ENCODE peak calls at places on chromosomes 13 and 19, in five cellular contexts. One of them, this sample, is unnamed.

GRCh38 chr13:38141792-38142191 is 207.9 kb upstream of the UFM1 start:
- DNase-seq in ovary: no peak
- DNase-seq in aorta: no peak
- DNase-seq in thoracic aorta: no peak
- DNase-seq in thyroid gland: no peak
- DNase-seq in this sample: no peak

GRCh38 chr13:30409911-30410704 is 12.2 kb upstream of the UBE2L5 start:
- DNase-seq in ovary: peak
- DNase-seq in aorta: peak
- DNase-seq in thoracic aorta: no peak
- DNase-seq in thyroid gland: no peak
- DNase-seq in this sample: peak

GRCh38 chr19:1007852-1008251 is 7.6 kb downstream of the GRIN3B start:
- DNase-seq in ovary: no peak
- DNase-seq in aorta: no peak
- DNase-seq in thoracic aorta: no peak
- DNase-seq in thyroid gland: no peak
- DNase-seq in this sample: no peak

GRCh38 chr13:62524498-62524897 is 1108.8 kb upstream of the PCDH20 start:
- DNase-seq in ovary: no peak
- DNase-seq in aorta: no peak
- DNase-seq in thoracic aorta: no peak
- DNase-seq in thyroid gland: no peak
- DNase-seq in this sample: no peak

GRCh38 chr13:27182844-27183497 is 11.4 kb upstream of the USP12 start:
- DNase-seq in ovary: no peak
- DNase-seq in aorta: peak
- DNase-seq in thoracic aorta: peak
- DNase-seq in thyroid gland: no peak
- DNase-seq in this sample: peak

GRCh38 chr19:56637976-56638555 is 4.9 kb upstream of the SMIM17 start:
- DNase-seq in ovary: peak
- DNase-seq in aorta: peak
- DNase-seq in thoracic aorta: no peak
- DNase-seq in thyroid gland: peak
- DNase-seq in this sample: peak

GRCh38 chr19:32558607-32559228 is 22.3 kb upstream of the PDCD5 start:
- DNase-seq in ovary: no peak
- DNase-seq in aorta: no peak
- DNase-seq in thoracic aorta: no peak
- DNase-seq in thyroid gland: no peak
- DNase-seq in this sample: no peak

GRCh38 chr19:11931051-11931450 is 6.1 kb downstream of the ZNF700 start:
- DNase-seq in ovary: no peak
- DNase-seq in aorta: no peak
- DNase-seq in thoracic aorta: no peak
- DNase-seq in thyroid gland: no peak
- DNase-seq in this sample: peak

GRCh38 chr19:8370176-8371010 is 6.4 kb downstream of the ANGPTL4 start:
- DNase-seq in ovary: no peak
- DNase-seq in aorta: no peak
- DNase-seq in thoracic aorta: no peak
- DNase-seq in thyroid gland: no peak
- DNase-seq in this sample: no peak

GRCh38 chr13:70388935-70389334 is 280.7 kb upstream of the KLHL1 start:
- DNase-seq in ovary: no peak
- DNase-seq in aorta: no peak
- DNase-seq in thoracic aorta: no peak
- DNase-seq in thyroid gland: no peak
- DNase-seq in this sample: no peak

GRCh38 chr13:100019780-100020356 is 38.3 kb downstream of the ZIC2 start:
- DNase-seq in ovary: no peak
- DNase-seq in aorta: no peak
- DNase-seq in thoracic aorta: no peak
- DNase-seq in thyroid gland: no peak
- DNase-seq in this sample: no peak

GRCh38 chr19:23957660-23958281 is 43.1 kb downstream of the ZNF726 start:
- DNase-seq in ovary: no peak
- DNase-seq in aorta: no peak
- DNase-seq in thoracic aorta: no peak
- DNase-seq in thyroid gland: peak
- DNase-seq in this sample: peak

GRCh38 chr19:42132030-42132628 is at the start of gene POU2F2:
- DNase-seq in ovary: no peak
- DNase-seq in aorta: peak
- DNase-seq in thoracic aorta: no peak
- DNase-seq in thyroid gland: peak
- DNase-seq in this sample: no peak

GRCh38 chr19:3708207-3708931 is at the start of gene TJP3:
- DNase-seq in ovary: no peak
- DNase-seq in aorta: no peak
- DNase-seq in thoracic aorta: no peak
- DNase-seq in thyroid gland: peak
- DNase-seq in this sample: no peak

GRCh38 chr19:44570984-44571684 is 41.7 kb upstream of the CEACAM20 start:
- DNase-seq in ovary: peak
- DNase-seq in aorta: peak
- DNase-seq in thoracic aorta: peak
- DNase-seq in thyroid gland: peak
- DNase-seq in this sample: peak

GRCh38 chr19:41997121-41997850 is 3.3 kb upstream of the ATP1A3 start:
- DNase-seq in ovary: no peak
- DNase-seq in aorta: no peak
- DNase-seq in thoracic aorta: no peak
- DNase-seq in thyroid gland: peak
- DNase-seq in this sample: peak

GRCh38 chr13:73274147-73274546 is 215.3 kb downstream of the KLF5 start:
- DNase-seq in ovary: no peak
- DNase-seq in aorta: no peak
- DNase-seq in thoracic aorta: no peak
- DNase-seq in thyroid gland: no peak
- DNase-seq in this sample: no peak

GRCh38 chr13:111245781-111246384 is 74.6 kb upstream of the TEX29 start:
- DNase-seq in ovary: no peak
- DNase-seq in aorta: no peak
- DNase-seq in thoracic aorta: no peak
- DNase-seq in thyroid gland: no peak
- DNase-seq in this sample: no peak

GRCh38 chr13:52067237-52067636 is 42.7 kb downstream of the UTP14C start:
- DNase-seq in ovary: no peak
- DNase-seq in aorta: no peak
- DNase-seq in thoracic aorta: no peak
- DNase-seq in thyroid gland: no peak
- DNase-seq in this sample: no peak

GRCh38 chr19:45523642-45524256 is 16.5 kb downstream of the VASP start:
- DNase-seq in ovary: peak
- DNase-seq in aorta: peak
- DNase-seq in thoracic aorta: peak
- DNase-seq in thyroid gland: peak
- DNase-seq in this sample: peak

GRCh38 chr19:41535029-41535622 is 40.8 kb upstream of the CEACAM21 start:
- DNase-seq in ovary: no peak
- DNase-seq in aorta: no peak
- DNase-seq in thoracic aorta: no peak
- DNase-seq in thyroid gland: no peak
- DNase-seq in this sample: no peak

GRCh38 chr19:995051-995827 is 5.0 kb upstream of the GRIN3B start:
- DNase-seq in ovary: no peak
- DNase-seq in aorta: no peak
- DNase-seq in thoracic aorta: no peak
- DNase-seq in thyroid gland: peak
- DNase-seq in this sample: no peak

DNA sequence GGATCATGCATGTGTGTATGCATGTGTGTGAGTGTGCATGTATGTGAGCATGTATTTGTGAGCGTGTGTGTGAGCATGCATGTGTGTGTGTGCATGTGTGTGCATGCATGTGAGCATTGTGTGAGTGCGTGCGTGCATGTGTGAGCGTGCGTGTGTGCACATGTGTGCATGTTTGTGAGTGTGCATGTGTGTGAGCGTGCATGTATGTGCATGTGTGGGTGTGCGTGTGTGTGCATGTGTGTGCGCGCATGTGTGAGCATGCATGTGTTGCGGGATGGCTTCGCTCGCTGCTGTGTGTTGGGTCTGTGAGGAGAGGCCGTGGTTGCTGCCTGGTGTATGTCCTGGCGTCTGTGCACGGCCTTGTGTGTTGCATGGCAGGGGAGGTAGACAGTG is 32.4 kb downstream of the PAK4 start:
- DNase-seq in ovary: no peak
- DNase-seq in aorta: no peak
- DNase-seq in thoracic aorta: no peak
- DNase-seq in thyroid gland: no peak
- DNase-seq in this sample: no peak
- H3K4me3 ChIP-seq in ovary: no peak
- H3K4me3 ChIP-seq in aorta: no peak
- H3K4me3 ChIP-seq in thoracic aorta: no peak
- H3K4me3 ChIP-seq in thyroid gland: no peak
- H3K4me3 ChIP-seq in this sample: peak

GRCh38 chr19:19103167-19103566 is 35.1 kb downstream of the TMEM161A start:
- DNase-seq in ovary: no peak
- DNase-seq in aorta: no peak
- DNase-seq in thoracic aorta: no peak
- DNase-seq in thyroid gland: peak
- DNase-seq in this sample: no peak

GRCh38 chr19:19106061-19106551 is 32.2 kb downstream of the TMEM161A start:
- DNase-seq in ovary: no peak
- DNase-seq in aorta: no peak
- DNase-seq in thoracic aorta: no peak
- DNase-seq in thyroid gland: peak
- DNase-seq in this sample: no peak

GRCh38 chr19:19107663-19108062 is 30.6 kb downstream of the TMEM161A start:
- DNase-seq in ovary: no peak
- DNase-seq in aorta: no peak
- DNase-seq in thoracic aorta: no peak
- DNase-seq in thyroid gland: no peak
- DNase-seq in this sample: no peak

GRCh38 chr19:19101540-19101939 is 36.7 kb downstream of the TMEM161A start:
- DNase-seq in ovary: no peak
- DNase-seq in aorta: no peak
- DNase-seq in thoracic aorta: no peak
- DNase-seq in thyroid gland: no peak
- DNase-seq in this sample: no peak

GRCh38 chr19:19105365-19106060 is 32.8 kb downstream of the TMEM161A start:
- DNase-seq in ovary: peak
- DNase-seq in aorta: peak
- DNase-seq in thoracic aorta: no peak
- DNase-seq in thyroid gland: peak
- DNase-seq in this sample: peak
- H3K4me3 ChIP-seq in ovary: peak
- H3K4me3 ChIP-seq in aorta: no peak
- H3K4me3 ChIP-seq in thoracic aorta: peak
- H3K4me3 ChIP-seq in thyroid gland: no peak
- H3K4me3 ChIP-seq in this sample: peak

GRCh38 chr13:48491423-48492122 is 41.3 kb downstream of the RCBTB2 start:
- DNase-seq in ovary: no peak
- DNase-seq in aorta: no peak
- DNase-seq in thoracic aorta: no peak
- DNase-seq in thyroid gland: no peak
- DNase-seq in this sample: no peak
- H3K4me3 ChIP-seq in ovary: no peak
- H3K4me3 ChIP-seq in aorta: no peak
- H3K4me3 ChIP-seq in thoracic aorta: peak
- H3K4me3 ChIP-seq in thyroid gland: no peak
- H3K4me3 ChIP-seq in this sample: no peak

DNA sequence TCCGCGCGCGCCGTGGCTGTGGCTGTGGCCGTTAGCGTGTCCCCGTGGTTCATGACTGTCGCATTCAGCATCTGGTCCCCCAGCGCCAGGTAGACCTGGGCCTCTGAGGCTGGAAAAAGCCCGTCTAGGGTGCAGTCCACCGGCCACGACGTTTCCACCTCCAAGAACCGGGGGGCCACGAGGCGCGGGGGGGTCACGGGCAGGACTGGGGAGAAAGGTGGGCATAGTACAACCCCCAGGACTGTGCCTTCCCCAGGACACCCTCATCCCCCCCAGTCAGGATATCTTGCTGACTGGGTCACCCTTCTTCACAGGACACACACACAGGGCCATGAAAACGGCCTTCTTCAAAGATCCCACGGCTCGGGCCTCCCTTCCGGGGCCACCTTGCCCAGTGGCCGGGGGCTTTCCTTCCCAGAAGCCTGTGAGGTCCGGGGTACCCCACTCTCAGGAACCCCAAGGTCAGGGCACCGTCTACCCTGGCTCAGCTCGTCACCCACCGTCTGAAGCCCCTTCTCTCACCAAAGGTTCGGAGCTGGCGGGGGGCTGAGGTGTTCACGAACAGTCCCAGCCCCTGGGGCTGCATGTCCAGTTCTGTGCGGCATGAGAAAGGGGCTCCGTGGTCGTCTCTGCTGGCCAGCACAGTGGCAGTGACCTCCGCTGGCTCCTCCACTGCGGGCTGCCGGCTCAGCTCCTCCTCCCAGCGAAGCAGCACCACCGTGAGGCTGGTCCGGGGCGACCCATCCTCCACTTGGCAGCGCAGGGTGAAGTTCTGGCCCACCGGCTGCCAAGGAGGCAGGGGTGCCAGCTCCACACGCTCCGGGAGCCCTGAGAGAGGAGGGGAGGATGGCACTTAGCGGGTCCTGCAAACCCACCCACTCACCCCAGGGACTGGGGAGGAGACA is 2.1 kb upstream of the RAVER1 start:
- DNase-seq in ovary: no peak
- DNase-seq in aorta: no peak
- DNase-seq in thoracic aorta: no peak
- DNase-seq in thyroid gland: peak
- DNase-seq in this sample: no peak
- H3K4me3 ChIP-seq in ovary: peak
- H3K4me3 ChIP-seq in aorta: no peak
- H3K4me3 ChIP-seq in thoracic aorta: peak
- H3K4me3 ChIP-seq in thyroid gland: no peak
- H3K4me3 ChIP-seq in this sample: peak

DNA sequence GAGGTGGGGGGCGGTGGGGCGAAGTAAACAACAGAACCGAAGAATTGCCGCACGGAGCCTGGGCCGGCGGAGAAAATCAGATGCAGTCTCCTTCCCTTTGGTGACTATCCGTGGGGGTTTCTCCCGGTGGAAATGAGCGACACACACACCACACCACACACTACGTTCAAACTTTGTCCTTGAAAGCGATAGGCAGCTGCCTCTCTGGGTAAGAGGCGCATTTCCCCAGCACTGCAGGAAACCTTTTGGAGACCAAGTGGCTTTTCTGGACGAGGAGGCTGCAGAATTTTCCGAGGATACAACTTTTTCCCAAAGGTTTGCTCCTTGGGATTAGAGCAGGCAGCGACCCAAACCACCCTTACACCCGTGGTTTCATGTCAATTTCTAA is 38.1 kb upstream of the FLT1 start:
- DNase-seq in ovary: no peak
- DNase-seq in aorta: no peak
- DNase-seq in thoracic aorta: no peak
- DNase-seq in thyroid gland: no peak
- DNase-seq in this sample: no peak
- H3K4me3 ChIP-seq in ovary: no peak
- H3K4me3 ChIP-seq in aorta: peak
- H3K4me3 ChIP-seq in thoracic aorta: peak
- H3K4me3 ChIP-seq in thyroid gland: no peak
- H3K4me3 ChIP-seq in this sample: peak

GRCh38 chr19:48715276-48715675 is 4.2 kb downstream of the MAMSTR start:
- DNase-seq in ovary: peak
- DNase-seq in aorta: no peak
- DNase-seq in thoracic aorta: no peak
- DNase-seq in thyroid gland: no peak
- DNase-seq in this sample: no peak
- H3K4me3 ChIP-seq in ovary: peak
- H3K4me3 ChIP-seq in aorta: no peak
- H3K4me3 ChIP-seq in thoracic aorta: peak
- H3K4me3 ChIP-seq in thyroid gland: no peak
- H3K4me3 ChIP-seq in this sample: no peak

This sample was measured in brain microvascular endothelial cell.